ENCODE peak calls at places on chromosomes 2 and 18, in four cellular contexts. One of them, this sample, is unnamed.

GRCh38 chr2:48849770-48850169 is 94.2 kb upstream of the LHCGR start:
- DNase-seq in CD8-positive, alpha-beta T cell: no peak
- DNase-seq in tibial nerve: no peak
- DNase-seq in left ventricle myocardium inferior: no peak
- DNase-seq in this sample: no peak

GRCh38 chr18:53534695-53535094 is 689.8 kb downstream of the MBD2 start:
- DNase-seq in CD8-positive, alpha-beta T cell: no peak
- DNase-seq in left ventricle myocardium inferior: peak; percentile 43
- DNase-seq in tibial nerve: peak; percentile 66
- DNase-seq in this sample: peak; percentile 13

GRCh38 chr2:18378020-18378653 is 182.3 kb downstream of the RDH14 start:
- DNase-seq in left ventricle myocardium inferior: no peak
- DNase-seq in CD8-positive, alpha-beta T cell: no peak
- DNase-seq in tibial nerve: no peak
- DNase-seq in this sample: peak; percentile 9

GRCh38 chr2:99974275-99974674 is 168.1 kb downstream of the AFF3 start:
- DNase-seq in tibial nerve: no peak
- DNase-seq in CD8-positive, alpha-beta T cell: no peak
- DNase-seq in left ventricle myocardium inferior: no peak
- DNase-seq in this sample: no peak

GRCh38 chr2:43160778-43161177 is 65.6 kb downstream of the ZFP36L2 start:
- DNase-seq in left ventricle myocardium inferior: no peak
- DNase-seq in tibial nerve: no peak
- DNase-seq in CD8-positive, alpha-beta T cell: no peak
- DNase-seq in this sample: no peak

GRCh38 chr2:181106229-181106628 is 125.8 kb downstream of the UBE2E3 start:
- DNase-seq in CD8-positive, alpha-beta T cell: no peak
- DNase-seq in tibial nerve: no peak
- DNase-seq in left ventricle myocardium inferior: no peak
- DNase-seq in this sample: no peak

GRCh38 chr2:190407246-190407661 is 901 bp upstream of the MFSD6 start:
- DNase-seq in CD8-positive, alpha-beta T cell: no peak
- DNase-seq in tibial nerve: no peak
- DNase-seq in left ventricle myocardium inferior: no peak
- DNase-seq in this sample: no peak

GRCh38 chr18:13313006-13313661 is 94.6 kb downstream of the LDLRAD4 start:
- DNase-seq in tibial nerve: no peak
- DNase-seq in CD8-positive, alpha-beta T cell: no peak
- DNase-seq in left ventricle myocardium inferior: no peak
- DNase-seq in this sample: no peak

GRCh38 chr2:11559786-11560155 is 25.9 kb downstream of the GREB1 start:
- DNase-seq in CD8-positive, alpha-beta T cell: no peak
- DNase-seq in left ventricle myocardium inferior: no peak
- DNase-seq in tibial nerve: no peak
- DNase-seq in this sample: no peak

GRCh38 chr2:209391776-209392401 is 32.0 kb upstream of the MAP2 start:
- DNase-seq in tibial nerve: no peak
- DNase-seq in left ventricle myocardium inferior: no peak
- DNase-seq in CD8-positive, alpha-beta T cell: no peak
- DNase-seq in this sample: no peak

GRCh38 chr2:199804831-199805230 is 46.2 kb downstream of the FTCDNL1 start:
- DNase-seq in tibial nerve: no peak
- DNase-seq in CD8-positive, alpha-beta T cell: no peak
- DNase-seq in left ventricle myocardium inferior: no peak
- DNase-seq in this sample: no peak

GRCh38 chr2:101116348-101116747 is 34.8 kb downstream of the TBC1D8 start:
- DNase-seq in CD8-positive, alpha-beta T cell: no peak
- DNase-seq in tibial nerve: no peak
- DNase-seq in left ventricle myocardium inferior: no peak
- DNase-seq in this sample: no peak

GRCh38 chr18:56124186-56124585 is 514.2 kb downstream of the TXNL1 start:
- DNase-seq in left ventricle myocardium inferior: no peak
- DNase-seq in tibial nerve: no peak
- DNase-seq in CD8-positive, alpha-beta T cell: no peak
- DNase-seq in this sample: no peak

GRCh38 chr2:39494784-39495251 is 57.7 kb upstream of the MAP4K3 start:
- DNase-seq in tibial nerve: no peak
- DNase-seq in CD8-positive, alpha-beta T cell: no peak
- DNase-seq in left ventricle myocardium inferior: no peak
- DNase-seq in this sample: no peak

GRCh38 chr2:239263231-239263936 is 137.4 kb downstream of the HDAC4 start:
- DNase-seq in left ventricle myocardium inferior: no peak
- DNase-seq in CD8-positive, alpha-beta T cell: no peak
- DNase-seq in tibial nerve: no peak
- DNase-seq in this sample: no peak

GRCh38 chr2:21256006-21256405 is 132.2 kb downstream of the TDRD15 start:
- DNase-seq in tibial nerve: peak; percentile 20
- DNase-seq in left ventricle myocardium inferior: no peak
- DNase-seq in CD8-positive, alpha-beta T cell: no peak
- DNase-seq in this sample: no peak

GRCh38 chr18:46163941-46164499 is 59.8 kb downstream of the HAUS1 start:
- DNase-seq in tibial nerve: no peak
- DNase-seq in CD8-positive, alpha-beta T cell: no peak
- DNase-seq in left ventricle myocardium inferior: no peak
- DNase-seq in this sample: no peak

GRCh38 chr2:70777450-70777849 is 9.4 kb upstream of the ADD2 start:
- DNase-seq in tibial nerve: no peak
- DNase-seq in left ventricle myocardium inferior: no peak
- DNase-seq in CD8-positive, alpha-beta T cell: no peak
- DNase-seq in this sample: no peak

GRCh38 chr2:9704600-9704999 is 73.8 kb upstream of the YWHAQ start:
- DNase-seq in left ventricle myocardium inferior: no peak
- DNase-seq in tibial nerve: no peak
- DNase-seq in CD8-positive, alpha-beta T cell: no peak
- DNase-seq in this sample: no peak

GRCh38 chr18:26649193-26649543 is 100.8 kb upstream of the KCTD1 start:
- DNase-seq in left ventricle myocardium inferior: no peak
- DNase-seq in tibial nerve: no peak
- DNase-seq in CD8-positive, alpha-beta T cell: no peak
- DNase-seq in this sample: no peak

GRCh38 chr18:59593291-59593717 is 103.9 kb downstream of the CCBE1 start:
- DNase-seq in left ventricle myocardium inferior: no peak
- DNase-seq in tibial nerve: no peak
- DNase-seq in CD8-positive, alpha-beta T cell: no peak
- DNase-seq in this sample: no peak

DNA sequence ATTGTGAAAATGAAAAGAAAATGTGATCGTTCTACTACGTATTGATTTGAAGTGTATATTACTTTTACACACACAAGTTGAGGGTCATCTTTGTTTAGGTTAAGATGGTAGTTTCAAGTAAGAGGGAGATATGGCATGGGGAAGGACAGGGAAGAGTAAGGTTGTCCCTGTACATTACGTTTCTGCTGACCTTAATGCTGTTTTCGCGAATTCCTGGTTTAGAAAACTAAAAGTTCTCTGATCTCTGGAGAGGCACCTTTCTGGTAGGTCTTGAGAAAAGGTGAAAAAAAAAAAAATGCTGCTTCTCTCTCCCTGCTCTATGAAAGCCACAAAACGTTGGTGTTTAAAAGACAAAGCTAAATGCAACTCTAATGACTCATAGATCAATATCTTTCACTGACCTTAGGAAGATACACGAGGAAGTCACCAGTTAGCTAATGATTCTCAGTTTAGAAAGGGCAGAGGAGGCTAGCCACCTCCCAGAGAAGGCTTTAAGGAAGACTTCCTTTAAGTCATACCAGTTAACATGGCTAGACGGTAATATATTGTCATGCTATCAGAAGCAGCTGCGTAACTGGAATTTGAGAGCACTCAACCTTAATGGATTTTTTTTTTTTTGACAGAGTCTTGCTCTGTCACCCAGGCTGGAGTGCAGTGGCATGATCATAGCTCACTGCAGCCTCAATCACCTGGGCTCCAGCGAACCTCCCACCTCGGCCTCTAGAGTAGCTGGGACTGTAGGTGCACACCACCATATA is 13.2 kb downstream of the TXNDC2 start:
- DNase-seq in tibial nerve: no peak
- DNase-seq in CD8-positive, alpha-beta T cell: no peak
- DNase-seq in left ventricle myocardium inferior: no peak
- DNase-seq in this sample: no peak
- H3K27ac ChIP-seq in tibial nerve: no peak overlapping the region
- H3K27ac ChIP-seq in CD8-positive, alpha-beta T cell: no peak overlapping the region
- H3K27ac ChIP-seq in left ventricle myocardium inferior: no peak overlapping the region
- H3K27ac ChIP-seq in this sample: no peak overlapping the region

GRCh38 chr2:36486546-36487044 is 111.4 kb downstream of the FEZ2 start:
- DNase-seq in left ventricle myocardium inferior: no peak
- DNase-seq in tibial nerve: no peak
- DNase-seq in CD8-positive, alpha-beta T cell: no peak
- DNase-seq in this sample: no peak
- H3K27ac ChIP-seq in left ventricle myocardium inferior: peak overlapping the region; percentile 69
- H3K27ac ChIP-seq in tibial nerve: peak overlapping the region; percentile 72
- H3K27ac ChIP-seq in CD8-positive, alpha-beta T cell: no peak overlapping the region
- H3K27ac ChIP-seq in this sample: peak overlapping the region; percentile 76

GRCh38 chr2:74037379-74037860 is 52.7 kb downstream of the TET3 start:
- DNase-seq in left ventricle myocardium inferior: no peak
- DNase-seq in CD8-positive, alpha-beta T cell: no peak
- DNase-seq in tibial nerve: no peak
- DNase-seq in this sample: no peak
- H3K27ac ChIP-seq in left ventricle myocardium inferior: no peak overlapping the region
- H3K27ac ChIP-seq in CD8-positive, alpha-beta T cell: no peak overlapping the region
- H3K27ac ChIP-seq in tibial nerve: no peak overlapping the region
- H3K27ac ChIP-seq in this sample: peak overlapping the region; percentile 83

DNA sequence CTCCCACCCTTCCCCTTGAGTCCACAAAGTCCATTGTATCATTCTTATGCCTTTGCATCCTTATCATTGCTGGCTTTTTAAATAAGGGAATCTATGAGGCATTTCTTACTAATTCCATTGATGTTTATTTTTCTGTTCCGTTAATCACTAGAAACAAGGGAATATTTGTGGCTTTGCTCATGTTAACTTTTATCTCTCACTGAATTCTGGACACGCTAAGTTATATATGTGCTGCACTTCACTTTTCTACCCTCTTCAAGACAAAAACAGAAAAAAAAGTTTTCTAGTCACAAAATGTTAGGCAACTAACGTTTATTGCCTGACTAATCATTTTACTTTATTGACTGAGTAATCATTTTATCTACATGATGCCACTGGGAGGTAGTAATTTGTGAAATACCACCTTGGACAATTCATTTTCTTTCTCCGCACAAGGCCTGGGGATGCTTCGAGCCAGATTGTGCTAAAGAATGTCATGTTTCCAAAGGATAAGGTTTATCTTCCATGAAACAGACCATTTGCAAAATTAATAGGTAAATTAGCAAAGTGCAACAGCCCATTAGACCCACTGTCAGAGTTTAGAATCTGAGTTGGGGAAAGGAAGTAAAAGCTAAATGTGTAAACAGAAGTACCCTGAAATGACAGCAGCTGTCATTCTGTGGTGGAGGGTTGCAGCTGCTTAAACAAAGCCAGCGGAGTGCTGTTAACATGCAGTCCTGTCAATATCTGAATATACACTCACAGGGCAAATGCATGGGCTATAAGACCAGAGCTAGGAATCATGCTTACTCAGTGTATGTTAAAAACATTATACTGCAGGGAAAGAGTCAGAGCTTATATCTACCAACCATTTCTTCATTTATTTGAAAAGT is 658.7 kb downstream of the CNTNAP5 start:
- DNase-seq in CD8-positive, alpha-beta T cell: no peak
- DNase-seq in left ventricle myocardium inferior: no peak
- DNase-seq in tibial nerve: no peak
- DNase-seq in this sample: no peak
- H3K27ac ChIP-seq in CD8-positive, alpha-beta T cell: no peak overlapping the region
- H3K27ac ChIP-seq in left ventricle myocardium inferior: no peak overlapping the region
- H3K27ac ChIP-seq in tibial nerve: no peak overlapping the region
- H3K27ac ChIP-seq in this sample: no peak overlapping the region

GRCh38 chr2:71925268-71926097 is 222.2 kb downstream of the CYP26B1 start:
- DNase-seq in CD8-positive, alpha-beta T cell: no peak
- DNase-seq in left ventricle myocardium inferior: no peak
- DNase-seq in tibial nerve: no peak
- DNase-seq in this sample: no peak
- H3K27ac ChIP-seq in CD8-positive, alpha-beta T cell: no peak overlapping the region
- H3K27ac ChIP-seq in left ventricle myocardium inferior: no peak overlapping the region
- H3K27ac ChIP-seq in tibial nerve: no peak overlapping the region
- H3K27ac ChIP-seq in this sample: no peak overlapping the region

GRCh38 chr2:238240761-238241711 is 1.2 kb upstream of the HES6 start:
- DNase-seq in CD8-positive, alpha-beta T cell: no peak
- DNase-seq in tibial nerve: no peak
- DNase-seq in left ventricle myocardium inferior: peak; percentile 61
- DNase-seq in this sample: peak; percentile 36
- H3K27ac ChIP-seq in CD8-positive, alpha-beta T cell: no peak overlapping the region
- H3K27ac ChIP-seq in tibial nerve: no peak overlapping the region
- H3K27ac ChIP-seq in left ventricle myocardium inferior: no peak overlapping the region
- H3K27ac ChIP-seq in this sample: no peak overlapping the region

DNA sequence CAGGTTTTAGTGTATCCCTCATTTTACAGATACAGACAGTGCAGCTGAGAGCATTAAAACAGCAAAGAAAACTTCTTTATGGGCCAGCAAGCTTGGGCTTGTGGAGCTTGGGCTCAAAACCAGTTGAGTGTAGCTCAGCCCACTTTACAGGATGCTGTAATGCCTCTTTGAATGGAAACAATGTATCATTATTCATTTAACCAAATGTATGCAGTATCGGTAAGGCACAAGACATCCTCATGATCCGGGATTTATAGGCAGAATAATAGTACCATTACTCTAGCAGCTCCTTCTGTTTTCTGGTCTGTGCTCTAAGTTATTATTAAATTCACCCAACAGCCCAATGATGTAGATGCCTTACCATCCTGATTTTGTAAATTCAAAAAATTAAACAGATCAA is 575.1 kb upstream of the CDH7 start:
- DNase-seq in left ventricle myocardium inferior: no peak
- DNase-seq in CD8-positive, alpha-beta T cell: no peak
- DNase-seq in tibial nerve: no peak
- DNase-seq in this sample: no peak
- H3K27ac ChIP-seq in left ventricle myocardium inferior: no peak overlapping the region
- H3K27ac ChIP-seq in CD8-positive, alpha-beta T cell: no peak overlapping the region
- H3K27ac ChIP-seq in tibial nerve: no peak overlapping the region
- H3K27ac ChIP-seq in this sample: no peak overlapping the region